ENCODE peak calls at places on chromosome 9, in four cellular contexts. E is GM12878, Q is H1, V is HepG2. D is an unnamed sample.

GRCh38 chr9:119221281-119221680 is 148.0 kb downstream of the BRINP1 start:
- DNase-seq in V (no peak), Q (no peak), E (no peak), D (no peak)

GRCh38 chr9:82022121-82022520 is 33.5 kb downstream of the SPATA31D1 start:
- DNase-seq in Q (no peak), V (no peak), E (no peak), D (no peak)

GRCh38 chr9:129888085-129888808 is 53.0 kb downstream of the USP20 start:
- DNase-seq in V (no peak), Q (no peak), E (peak; percentile 100), D (no peak)

GRCh38 chr9:120851386-120851922 is 8.7 kb upstream of the PSMD5 start:
- DNase-seq in Q (no peak), E (no peak), V (no peak), D (no peak)

GRCh38 chr9:81619353-81620008 is 69.9 kb downstream of the TLE1 start:
- DNase-seq in V (no peak), Q (no peak), E (no peak), D (no peak)

GRCh38 chr9:126504977-126505455 is 108.7 kb upstream of the LMX1B start:
- DNase-seq in E (no peak), V (no peak), Q (no peak), D (no peak)

GRCh38 chr9:17005085-17005484 is 129.8 kb upstream of the CNTLN start:
- DNase-seq in E (no peak), V (peak; percentile 12), Q (no peak), D (no peak)

GRCh38 chr9:118558891-118559290 is 810.3 kb downstream of the BRINP1 start:
- DNase-seq in Q (no peak), E (no peak), V (no peak), D (no peak)

GRCh38 chr9:134778156-134778555 is 102.5 kb upstream of the FCN2 start:
- DNase-seq in E (no peak), Q (no peak), V (no peak), D (no peak)

GRCh38 chr9:136328011-136328621 is 777 bp downstream of the GPSM1 start:
- DNase-seq in E (no peak), V (no peak), Q (no peak), D (no peak)

GRCh38 chr9:120080781-120081180 is 499.2 kb downstream of the CDK5RAP2 start:
- DNase-seq in Q (no peak), E (no peak), V (no peak), D (no peak)

GRCh38 chr9:18238254-18238653 is 235.7 kb upstream of the ADAMTSL1 start:
- DNase-seq in Q (no peak), V (no peak), E (no peak), D (no peak)

GRCh38 chr9:124480621-124480981 is 26.6 kb downstream of the NR5A1 start:
- DNase-seq in Q (peak; percentile 80), E (no peak), V (peak; percentile 34), D (peak; percentile 65)

GRCh38 chr9:6873862-6874261 is 116.1 kb downstream of the KDM4C start:
- DNase-seq in V (no peak), E (no peak), Q (no peak), D (no peak)

GRCh38 chr9:38027714-38028113 is 41.3 kb downstream of the SHB start:
- DNase-seq in V (no peak), Q (no peak), E (no peak), D (no peak)

GRCh38 chr9:38316166-38316765 is 76.2 kb upstream of the ALDH1B1 start:
- DNase-seq in V (no peak), Q (peak; percentile 38), E (no peak), D (no peak)

GRCh38 chr9:133105461-133105770 is 15.6 kb downstream of the RALGDS start:
- DNase-seq in V (no peak), Q (no peak), E (no peak), D (no peak)

DNA sequence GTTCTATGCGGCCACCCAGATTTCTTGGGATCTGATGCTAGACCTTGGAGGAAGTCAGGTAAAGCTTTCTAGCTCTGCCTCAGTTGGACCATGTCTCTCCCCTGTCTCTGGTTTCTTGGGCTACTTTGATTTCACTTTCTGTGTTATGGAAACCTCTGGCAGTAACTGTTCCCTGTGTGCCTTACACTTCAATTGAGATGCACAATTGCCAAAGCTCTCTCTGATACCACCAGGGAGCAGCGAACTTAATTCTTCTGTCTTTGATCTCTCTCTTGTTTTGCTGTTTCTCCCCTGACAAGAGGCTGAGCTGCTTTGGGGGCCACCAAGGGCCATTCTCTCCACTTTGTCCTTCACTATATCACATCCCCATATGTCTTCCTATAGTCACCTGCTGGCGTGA is 61.4 kb downstream of the PGM5 start:
- DNase-seq in Q (no peak), E (no peak), V (no peak), D (no peak)
- TF ChIP-seq ZNF274 in Q (no peak), E (no peak), V (no peak), D (no peak)

GRCh38 chr9:79011461-79011860 is 560.3 kb upstream of the TLE4 start:
- DNase-seq in V (no peak), Q (no peak), E (no peak), D (no peak)

GRCh38 chr9:79015951-79016350 is 555.8 kb upstream of the TLE4 start:
- DNase-seq in Q (no peak), E (no peak), V (no peak), D (no peak)

GRCh38 chr9:79013715-79014610 is 557.8 kb upstream of the TLE4 start:
- DNase-seq in E (no peak), Q (no peak), V (no peak), D (no peak)

GRCh38 chr9:79014929-79015699 is 556.7 kb upstream of the TLE4 start:
- DNase-seq in V (no peak), Q (no peak), E (no peak), D (no peak)

GRCh38 chr9:79012561-79012960 is 559.2 kb upstream of the TLE4 start:
- DNase-seq in E (no peak), Q (no peak), V (no peak), D (no peak)
- TF ChIP-seq YY1 in E (no peak), Q (no peak), V (no peak), D (no peak)

GRCh38 chr9:20087481-20087880 is 298.6 kb upstream of the SLC24A2 start:
- DNase-seq in V (no peak), E (no peak), Q (no peak), D (no peak)
- TF ChIP-seq SUZ12 in V (no peak), E (no peak), Q (no peak), D (no peak)

GRCh38 chr9:113669523-113670115 is 206.1 kb downstream of the RGS3 start:
- DNase-seq in V (no peak), E (no peak), Q (no peak), D (no peak)
- TF ChIP-seq ZNF274 in V (no peak), E (no peak), Q (no peak), D (no peak)

GRCh38 chr9:122124048-122124447 is 30.9 kb upstream of the TTLL11 start:
- DNase-seq in V (no peak), E (no peak), Q (no peak), D (no peak)

GRCh38 chr9:122125891-122126331 is 32.8 kb upstream of the TTLL11 start:
- DNase-seq in E (no peak), V (peak; percentile 50), Q (peak; percentile 74), D (no peak)

GRCh38 chr9:122124528-122124927 is 31.4 kb upstream of the TTLL11 start:
- DNase-seq in Q (no peak), V (no peak), E (no peak), D (no peak)

GRCh38 chr9:122126340-122127333 is 32.9 kb downstream of the NDUFA8 start:
- DNase-seq in E (no peak), Q (peak; percentile 74), V (peak; percentile 35), D (no peak)

GRCh38 chr9:122125158-122125890 is 32.2 kb upstream of the TTLL11 start:
- DNase-seq in V (peak; percentile 53), Q (peak; percentile 92), E (no peak), D (no peak)
- TF ChIP-seq YY1 in V (no peak), Q (no peak), E (peak; percentile 54), D (no peak)

GRCh38 chr9:75083188-75083976 is 4.6 kb downstream of the NMRK1 start:
- DNase-seq in E (no peak), V (peak; percentile 74), Q (peak; percentile 55), D (no peak)
- TF ChIP-seq SUZ12 in E (no peak), V (no peak), Q (no peak), D (no peak)

GRCh38 chr9:91247278-91247677 is 114.4 kb downstream of the AUH start:
- DNase-seq in E (no peak), Q (no peak), V (no peak), D (no peak)

GRCh38 chr9:91243029-91243428 is 118.7 kb downstream of the AUH start:
- DNase-seq in E (no peak), Q (no peak), V (no peak), D (no peak)

GRCh38 chr9:91248707-91249106 is 113.0 kb downstream of the AUH start:
- DNase-seq in Q (no peak), V (no peak), E (no peak), D (no peak)

GRCh38 chr9:91246842-91247241 is 114.9 kb downstream of the AUH start:
- DNase-seq in Q (no peak), E (no peak), V (no peak), D (no peak)

GRCh38 chr9:91245432-91246313 is 116.0 kb downstream of the AUH start:
- DNase-seq in V (no peak), Q (no peak), E (no peak), D (no peak)
- TF ChIP-seq ZNF274 in V (no peak), Q (no peak), E (no peak), D (no peak)